ENCODE peak calls at places on chromosomes 3 and 15, in seven cellular contexts. S, V, Z, A, C, F and W are unnamed samples. For H3K36me3, the result is how much of the 10 kb centered on the place peaks cover.

GRCh38 chr3:112304611-112305010 is 10.6 kb upstream of the SLC9C1 start:
- DNase-seq in S (no peak), F (no peak), V (no peak), A (no peak), C (no peak), Z (no peak), W (no peak)

GRCh38 chr15:63909819-63910437 is 76.2 kb upstream of the HERC1 start:
- DNase-seq in S (peak), Z (no peak), F (peak), V (peak), A (no peak), C (peak), W (no peak)

GRCh38 chr15:40439461-40440299 is 1.1 kb upstream of the BAHD1 start:
- DNase-seq in F (peak), C (peak), S (peak), V (peak), Z (no peak), A (peak), W (no peak)

GRCh38 chr15:68818671-68819450 is 1.8 kb downstream of the ANP32A start:
- DNase-seq in C (peak), A (peak), F (peak), S (peak), Z (peak), V (peak), W (peak)

GRCh38 chr15:48066456-48066855 is 54.3 kb upstream of the SLC24A5 start:
- DNase-seq in F (no peak), A (no peak), C (no peak), S (no peak), V (no peak), Z (no peak), W (no peak)

GRCh38 chr15:44616974-44617373 is 46.5 kb downstream of the SPG11 start:
- DNase-seq in C (no peak), Z (no peak), F (no peak), S (no peak), V (no peak), A (no peak), W (no peak)

GRCh38 chr3:72985576-72985975 is 11.0 kb upstream of the PPP4R2 start:
- DNase-seq in V (no peak), F (no peak), A (no peak), S (no peak), C (no peak), Z (no peak), W (no peak)

GRCh38 chr3:13584901-13585300 is 36.0 kb downstream of the FBLN2 start:
- DNase-seq in Z (no peak), F (no peak), C (peak), A (no peak), V (no peak), S (peak), W (no peak)

GRCh38 chr3:65595222-65595996 is 443.3 kb downstream of the MAGI1 start:
- DNase-seq in C (no peak), A (no peak), Z (no peak), F (no peak), S (no peak), V (no peak), W (no peak)

GRCh38 chr3:25412269-25412668 is 15.8 kb upstream of the RARB start:
- DNase-seq in V (no peak), F (no peak), S (no peak), C (no peak), Z (no peak), A (no peak), W (no peak)

GRCh38 chr3:102192575-102192974 is 242.2 kb upstream of the ZPLD1 start:
- DNase-seq in C (no peak), Z (no peak), A (no peak), F (no peak), S (no peak), V (no peak), W (no peak)

GRCh38 chr3:8709287-8709686 is 24.3 kb upstream of the CAV3 start:
- DNase-seq in C (no peak), V (no peak), F (no peak), A (no peak), S (no peak), Z (no peak), W (no peak)

GRCh38 chr15:77369168-77369567 is 50.7 kb downstream of the PEAK1 start:
- DNase-seq in V (no peak), F (no peak), C (no peak), Z (no peak), S (no peak), A (no peak), W (no peak)

GRCh38 chr3:130935761-130936160 is 41.9 kb downstream of the ATP2C1 start:
- DNase-seq in C (no peak), S (no peak), V (no peak), F (no peak), A (no peak), Z (no peak), W (no peak)

GRCh38 chr3:57079221-57079831 is 18.9 kb downstream of the SPATA12 start:
- DNase-seq in Z (peak), S (peak), F (peak), C (peak), V (peak), A (peak), W (peak)

GRCh38 chr3:113165841-113166240 is 45.5 kb upstream of the BOC start:
- DNase-seq in Z (no peak), V (no peak), A (no peak), F (no peak), C (no peak), S (no peak), W (no peak)

GRCh38 chr15:75493732-75494131 is 42.2 kb upstream of the SIN3A start:
- DNase-seq in V (no peak), F (no peak), Z (no peak), S (no peak), A (no peak), C (no peak), W (no peak)

GRCh38 chr3:13282986-13283876 is 136.9 kb downstream of the NUP210 start:
- DNase-seq in Z (no peak), C (peak), V (peak), S (peak), A (peak), F (no peak), W (no peak)

GRCh38 chr3:143731776-143732175 is 116.5 kb downstream of the SLC9A9 start:
- DNase-seq in A (no peak), Z (no peak), S (no peak), V (no peak), C (no peak), F (no peak), W (no peak)

GRCh38 chr15:89855948-89856347 is 37.8 kb downstream of the AP3S2 start:
- DNase-seq in S (no peak), A (no peak), F (no peak), C (no peak), Z (no peak), V (no peak), W (no peak)

GRCh38 chr3:60294181-60294580 is 957.1 kb downstream of the FHIT start:
- DNase-seq in V (no peak), F (no peak), A (no peak), S (no peak), C (no peak), Z (no peak), W (peak)

GRCh38 chr3:107985496-107985895 is 105.3 kb downstream of the CD47 start:
- DNase-seq in Z (no peak), F (no peak), V (no peak), C (no peak), S (no peak), A (no peak), W (peak)

GRCh38 chr3:13192471-13193213 is 119.4 kb upstream of the IQSEC1 start:
- DNase-seq in C (peak), S (no peak), V (no peak), A (no peak), Z (no peak), F (no peak), W (no peak)

GRCh38 chr3:86982883-86983282 is 8.1 kb downstream of the VGLL3 start:
- DNase-seq in C (no peak), S (no peak), Z (no peak), V (no peak), A (no peak), F (no peak), W (no peak)

GRCh38 chr15:88653200-88654064 is 14.6 kb downstream of the ISG20 start:
- DNase-seq in Z (peak), S (peak), A (no peak), F (peak), C (peak), V (no peak), W (no peak)

GRCh38 chr15:88912500-88912921 is 668 bp downstream of the MFGE8 start:
- DNase-seq in Z (no peak), F (no peak), A (no peak), V (no peak), S (peak), C (no peak), W (no peak)

GRCh38 chr3:33360136-33360825 is 79.9 kb downstream of the UBP1 start:
- DNase-seq in V (no peak), S (no peak), Z (no peak), F (no peak), C (no peak), A (no peak), W (no peak)

GRCh38 chr3:108489776-108490175 is 20.6 kb downstream of the MYH15 start:
- DNase-seq in A (no peak), S (no peak), V (peak), C (no peak), Z (no peak), F (peak), W (no peak)

GRCh38 chr15:94542391-94542790 is 311.0 kb downstream of the MCTP2 start:
- DNase-seq in C (no peak), S (no peak), F (no peak), V (no peak), Z (no peak), A (no peak), W (no peak)

GRCh38 chr3:33115024-33115768 is 1.4 kb downstream of the CRTAP start:
- DNase-seq in C (peak), Z (peak), F (peak), V (peak), A (peak), S (peak), W (no peak)

GRCh38 chr15:101201411-101202174 is 50.3 kb downstream of the CHSY1 start:
- DNase-seq in F (peak), C (peak), S (peak), V (peak), Z (peak), A (peak), W (no peak)

GRCh38 chr3:15269091-15269989 is 63.0 kb downstream of the SH3BP5 start:
- DNase-seq in F (peak), A (peak), S (peak), V (no peak), Z (peak), C (peak), W (peak)

GRCh38 chr3:49028673-49029562 is at the start of gene IMPDH2:
- DNase-seq in V (peak), A (peak), C (peak), S (peak), Z (peak), F (peak), W (peak)

GRCh38 chr3:49028298-49028672 is 913 bp downstream of the IMPDH2 start:
- DNase-seq in V (no peak), S (no peak), F (peak), Z (no peak), C (no peak), A (no peak), W (no peak)

GRCh38 chr3:49032646-49033304 is 3.6 kb upstream of the IMPDH2 start:
- DNase-seq in C (no peak), A (no peak), V (no peak), S (no peak), Z (no peak), F (no peak), W (no peak)

GRCh38 chr3:49029563-49029884 is 326 bp upstream of the IMPDH2 start:
- DNase-seq in V (no peak), F (no peak), C (no peak), S (no peak), A (no peak), Z (no peak), W (no peak)

DNA sequence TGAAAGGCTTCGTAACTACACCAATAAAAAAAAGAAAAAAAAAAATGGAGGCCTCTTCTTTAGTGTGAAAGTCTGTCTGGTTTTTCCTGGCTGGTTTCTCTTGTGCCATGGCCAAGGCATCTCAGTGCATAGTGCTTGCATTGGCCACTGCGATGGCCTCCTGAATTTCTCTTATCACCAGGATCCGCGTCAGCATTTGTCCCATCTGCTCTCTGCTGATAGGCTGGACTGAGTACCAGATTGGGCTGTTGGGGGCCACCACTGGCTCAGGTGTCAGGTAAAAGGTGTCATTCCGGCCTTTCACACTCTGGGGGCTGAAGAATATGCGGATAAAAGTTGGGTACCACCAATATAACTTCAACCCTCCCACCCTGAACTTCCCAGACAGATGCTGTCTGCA is 1.1 kb upstream of the IMPDH2 start:
- DNase-seq in V (no peak), F (no peak), A (no peak), C (no peak), Z (no peak), S (no peak), W (no peak)
- H3K36me3 ChIP-seq in V (under half), F (under half), A (half or more), C (under half), Z (under half), S (half or more), W (under half)

DNA sequence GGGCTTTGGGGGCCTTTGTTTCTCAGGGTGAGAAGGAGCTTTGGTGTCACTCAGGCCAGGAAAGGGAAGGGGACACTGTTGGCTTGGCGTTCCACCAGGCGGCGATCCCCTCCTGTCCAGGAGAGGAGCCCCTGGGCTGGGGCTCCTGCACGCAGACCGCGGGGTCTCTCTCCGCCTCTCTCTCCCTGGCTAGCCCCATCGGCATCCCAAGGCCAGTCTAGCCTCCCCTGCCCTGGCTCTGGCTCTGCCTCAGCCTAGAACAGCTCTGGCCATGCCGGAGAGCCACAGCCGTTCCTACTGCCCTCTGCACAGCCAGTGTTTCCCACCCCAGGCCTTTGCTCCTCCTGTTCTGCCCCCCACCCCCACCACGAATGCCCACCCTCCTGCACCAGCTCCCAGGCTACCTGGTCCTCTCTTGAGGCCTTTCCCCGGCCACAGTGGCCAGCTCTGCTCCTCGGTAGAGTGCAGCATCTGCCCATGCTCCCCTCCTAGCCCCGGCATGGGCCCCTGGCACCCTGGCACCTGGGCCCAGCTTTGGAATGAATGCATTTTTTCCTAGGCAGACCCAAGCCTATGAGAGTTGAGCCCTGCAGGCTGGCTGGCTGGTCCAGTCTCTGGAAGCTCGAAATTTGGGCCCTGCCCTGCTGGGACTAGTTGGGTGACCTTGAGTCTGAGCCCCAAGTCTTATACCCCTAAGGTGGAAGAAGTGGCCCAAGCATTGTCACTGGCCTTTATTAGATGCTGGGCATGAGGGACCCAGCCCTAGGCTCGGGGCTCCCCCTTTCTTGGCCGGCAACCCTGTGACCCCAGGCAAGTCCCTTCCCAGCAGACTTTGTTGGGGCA is 2.4 kb downstream of the PLXNA1 start:
- DNase-seq in A (no peak), C (no peak), Z (no peak), F (no peak), S (no peak), V (no peak), W (no peak)
- TF ChIP-seq CTCF in A (no peak), C (no peak), Z (no peak), F (no peak), S (no peak), V (no peak), W (no peak)

DNA sequence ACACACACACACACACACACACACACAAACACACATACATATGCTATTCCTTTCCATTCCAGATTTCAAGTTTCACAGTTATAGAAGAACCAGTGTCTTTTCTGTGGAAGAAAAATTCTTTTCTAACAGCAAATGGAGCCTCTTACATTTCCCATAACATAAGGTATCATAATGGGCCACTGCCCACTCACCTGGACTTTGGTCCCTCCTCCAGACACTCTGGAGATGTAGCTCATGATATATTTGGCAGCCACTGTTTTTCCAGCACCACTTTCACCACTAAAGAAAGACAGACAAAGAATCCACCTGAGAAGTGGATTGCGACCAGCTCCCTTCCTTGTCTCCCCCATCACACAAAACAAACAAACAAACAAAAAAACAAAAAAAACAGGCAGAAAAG is 29.8 kb downstream of the LDHAL6B start:
- DNase-seq in A (no peak), S (no peak), Z (no peak), F (peak), V (no peak), C (no peak), W (no peak)
- H3K36me3 ChIP-seq in A (under half), S (under half), Z (under half), F (under half), V (under half), C (under half), W (under half)

GRCh38 chr3:135760581-135760980 is 204.9 kb upstream of the PPP2R3A start:
- DNase-seq in V (no peak), F (no peak), A (no peak), Z (no peak), C (no peak), S (no peak), W (no peak)

GRCh38 chr3:135759651-135760050 is 205.9 kb upstream of the PPP2R3A start:
- DNase-seq in F (no peak), C (no peak), Z (no peak), A (no peak), S (no peak), V (no peak), W (no peak)

GRCh38 chr3:135758961-135759360 is 206.6 kb upstream of the PPP2R3A start:
- DNase-seq in Z (no peak), S (no peak), C (no peak), A (no peak), F (no peak), V (no peak), W (no peak)

GRCh38 chr3:135766113-135766512 is 199.4 kb upstream of the PPP2R3A start:
- DNase-seq in A (no peak), S (no peak), Z (no peak), C (no peak), V (no peak), F (no peak), W (no peak)

GRCh38 chr3:135762188-135762853 is 203.2 kb upstream of the PPP2R3A start:
- DNase-seq in S (no peak), A (no peak), C (no peak), F (no peak), V (no peak), Z (no peak), W (no peak)
- TF ChIP-seq CTCF in S (no peak), A (no peak), C (no peak), F (no peak), V (no peak), Z (no peak), W (no peak)